ENCODE peak calls at places on chromosomes 5 and 9, in ten cellular contexts. V is neural progenitor cell, L is cardiac muscle cell, A is ovary, T is left ventricle myocardium inferior, P is thyroid gland, F is brain microvascular endothelial cell, X is retinal pigment epithelial cell, Y is fibroblast of the aortic adventitia, D is tibial artery. W is an unnamed sample.

GRCh38 chr5:76402880-76403712 is at the start of gene IQGAP2:
- DNase-seq in T (peak; percentile 66), V (peak; percentile 87), A (peak; percentile 79), Y (peak; percentile 27), X (no peak), P (peak; percentile 79), D (peak; percentile 53), L (peak; percentile 62), F (peak; percentile 22), W (peak; percentile 90)

GRCh38 chr5:68171101-68171558 is 44.4 kb upstream of the PIK3R1 start:
- DNase-seq in Y (peak; percentile 64), T (peak; percentile 71), A (peak; percentile 89), P (peak; percentile 65), V (peak; percentile 61), X (no peak), F (no peak), D (peak; percentile 89), L (peak; percentile 66), W (no peak)

GRCh38 chr9:93592389-93593021 is 16.1 kb downstream of the PHF2 start:
- DNase-seq in P (no peak), T (no peak), F (no peak), A (no peak), V (no peak), L (no peak), Y (peak; percentile 34), X (no peak), D (no peak), W (no peak)

GRCh38 chr5:179079165-179079987 is 19.2 kb downstream of the ZNF354C start:
- DNase-seq in V (no peak), T (no peak), P (no peak), Y (no peak), L (no peak), A (no peak), F (no peak), D (no peak), X (no peak), W (no peak)

GRCh38 chr5:168364151-168364661 is 72.8 kb downstream of the WWC1 start:
- DNase-seq in D (no peak), L (no peak), A (no peak), F (peak; percentile 7), T (no peak), P (no peak), X (peak; percentile 22), Y (no peak), V (no peak), W (no peak)

GRCh38 chr5:150570333-150570732 is 62.4 kb downstream of the NDST1 start:
- DNase-seq in V (no peak), T (no peak), D (no peak), F (no peak), P (no peak), X (no peak), A (no peak), Y (no peak), L (no peak), W (no peak)

GRCh38 chr5:159105318-159106053 is 5.8 kb upstream of the EBF1 start:
- DNase-seq in D (no peak), Y (no peak), T (no peak), X (no peak), V (peak; percentile 64), F (no peak), A (no peak), P (no peak), L (no peak), W (no peak)

GRCh38 chr9:19665146-19665863 is 123.5 kb downstream of the SLC24A2 start:
- DNase-seq in D (no peak), Y (no peak), P (no peak), F (no peak), A (no peak), X (no peak), T (no peak), V (no peak), L (no peak), W (peak; percentile 12)

GRCh38 chr9:81824802-81825770 is 103.1 kb upstream of the SPATA31D4 start:
- DNase-seq in V (no peak), X (peak; percentile 75), A (no peak), P (no peak), Y (no peak), F (no peak), D (no peak), L (no peak), T (no peak), W (no peak)

GRCh38 chr9:81825831-81826540 is 102.2 kb upstream of the SPATA31D4 start:
- DNase-seq in D (no peak), V (peak; percentile 39), T (no peak), P (no peak), Y (no peak), F (no peak), L (no peak), X (peak; percentile 69), A (no peak), W (no peak)

GRCh38 chr9:81826541-81826906 is 101.7 kb upstream of the SPATA31D4 start:
- DNase-seq in F (no peak), T (peak; percentile 78), Y (no peak), A (no peak), D (peak; percentile 28), X (no peak), P (no peak), V (peak; percentile 34), L (peak; percentile 98), W (no peak)

GRCh38 chr9:81829201-81829882 is 98.9 kb upstream of the SPATA31D4 start:
- DNase-seq in Y (peak; percentile 24), V (no peak), A (no peak), X (no peak), T (no peak), L (no peak), D (no peak), P (no peak), F (no peak), W (no peak)

GRCh38 chr9:81827616-81828296 is 100.5 kb upstream of the SPATA31D4 start:
- DNase-seq in A (no peak), Y (no peak), P (no peak), T (no peak), V (no peak), D (no peak), L (no peak), X (no peak), F (no peak), W (peak; percentile 52)
- H3K4me3 ChIP-seq in A (no peak overlapping the region), Y (no peak overlapping the region), P (no peak overlapping the region), T (no peak overlapping the region), V (no peak overlapping the region), D (no peak overlapping the region), L (no peak overlapping the region), X (no peak overlapping the region), F (no peak overlapping the region), W (no peak overlapping the region)

GRCh38 chr5:181133083-181133482 is 2.1 kb upstream of the OR2V1 start:
- DNase-seq in L (no peak), D (no peak), Y (no peak), P (no peak), X (no peak), A (no peak), F (no peak), V (no peak), T (no peak), W (no peak)

GRCh38 chr5:181136361-181136955 is 5.5 kb upstream of the OR2V1 start:
- DNase-seq in F (no peak), A (no peak), P (no peak), T (no peak), Y (no peak), D (no peak), X (no peak), L (no peak), V (no peak), W (no peak)

GRCh38 chr5:181131514-181131913 is 545 bp upstream of the OR2V1 start:
- DNase-seq in L (no peak), F (no peak), A (no peak), T (no peak), D (no peak), Y (no peak), V (no peak), X (no peak), P (no peak), W (no peak)

GRCh38 chr5:181133610-181134231 is 2.8 kb upstream of the OR2V1 start:
- DNase-seq in V (no peak), Y (peak; percentile 62), T (peak; percentile 80), L (peak; percentile 62), X (no peak), A (no peak), D (peak; percentile 78), P (peak; percentile 65), F (peak; percentile 85), W (no peak)

GRCh38 chr5:181134259-181134658 is 3.3 kb upstream of the OR2V1 start:
- DNase-seq in F (no peak), A (no peak), V (no peak), T (no peak), X (no peak), L (no peak), Y (no peak), P (no peak), D (no peak), W (no peak)
- TF ChIP-seq CTCF in F (no peak), A (no peak), V (no peak), T (no peak), X (no peak), L (no peak), Y (no peak), P (no peak), D (no peak), W (no peak)

DNA sequence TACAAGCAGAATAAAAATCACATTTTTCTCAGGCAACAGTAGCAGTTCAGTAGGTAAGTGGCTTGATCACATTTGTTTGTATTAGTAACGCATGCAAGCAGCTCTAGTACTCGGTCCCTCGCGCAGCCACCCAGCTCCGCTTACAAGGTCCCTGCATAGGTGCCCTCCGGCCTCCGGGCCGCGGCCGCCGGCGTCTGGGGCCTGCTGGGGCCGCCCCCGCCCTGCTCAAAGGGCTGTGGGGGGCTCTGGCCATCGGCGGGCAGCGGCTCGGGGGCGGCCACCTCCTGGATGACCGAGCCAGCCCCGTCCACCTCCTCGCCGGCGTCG is 50.2 kb upstream of the UBAC1 start:
- DNase-seq in V (no peak), L (no peak), T (no peak), D (no peak), F (no peak), X (no peak), P (no peak), Y (no peak), A (no peak), W (no peak)
- H3K4me3 ChIP-seq in V (no peak overlapping the region), L (no peak overlapping the region), T (peak overlapping the region; percentile 43), D (no peak overlapping the region), F (no peak overlapping the region), X (no peak overlapping the region), P (no peak overlapping the region), Y (no peak overlapping the region), A (no peak overlapping the region), W (no peak overlapping the region)

GRCh38 chr5:142432961-142433360 is 108.1 kb upstream of the SPRY4 start:
- DNase-seq in A (no peak), V (no peak), F (no peak), X (no peak), Y (no peak), L (no peak), T (no peak), P (no peak), D (no peak), W (no peak)

GRCh38 chr5:142435410-142436115 is 110.7 kb upstream of the SPRY4 start:
- DNase-seq in F (no peak), X (no peak), D (no peak), T (no peak), P (no peak), Y (no peak), L (no peak), V (no peak), A (no peak), W (no peak)

GRCh38 chr5:142433526-142434321 is 108.9 kb upstream of the SPRY4 start:
- DNase-seq in V (no peak), F (peak; percentile 34), D (no peak), T (no peak), Y (peak; percentile 79), L (peak; percentile 81), A (no peak), P (no peak), X (no peak), W (no peak)

GRCh38 chr5:142434322-142434612 is 109.4 kb upstream of the SPRY4 start:
- DNase-seq in V (no peak), P (no peak), A (no peak), D (no peak), Y (no peak), T (no peak), L (no peak), X (no peak), F (no peak), W (no peak)

GRCh38 chr5:142432369-142432863 is 107.6 kb upstream of the SPRY4 start:
- DNase-seq in A (no peak), Y (no peak), X (no peak), T (peak; percentile 25), L (no peak), V (no peak), D (no peak), F (no peak), P (peak; percentile 95), W (no peak)
- TF ChIP-seq CTCF in A (no peak), Y (no peak), X (no peak), T (no peak), L (no peak), V (no peak), D (no peak), F (no peak), P (peak; percentile 24), W (no peak)